ENCODE peak calls at places on chromosomes 2 and 18, in eight cellular contexts. O is HFF-Myc, F is fibroblast of mammary gland, B is astrocyte of the spinal cord, T is kidney, W is T-cell, P is Kasumi-1, Z is NCI-H1105 treated with DMSO at 0.1 percent for 48 hours. L is an unnamed sample.
A peak's percentile ranks its signal among the peaks of the same experiment; 100 is the strongest.

GRCh38 chr18:11259421-11259820 is 110.1 kb upstream of the PIEZO2 start:
- DNase-seq in B (no peak), F (no peak), O (no peak), Z (no peak), P (no peak), T (no peak), W (no peak), L (no peak)

GRCh38 chr2:120036145-120036544 is 23.3 kb downstream of the EPB41L5 start:
- DNase-seq in F (peak; percentile 31), O (no peak), Z (no peak), W (no peak), P (no peak), B (no peak), T (no peak), L (no peak)

GRCh38 chr2:64996914-64997313 is 7.7 kb downstream of the SLC1A4 start:
- DNase-seq in F (no peak), P (no peak), T (no peak), O (no peak), Z (no peak), W (no peak), B (no peak), L (no peak)

GRCh38 chr18:36493349-36494281 is 196.1 kb downstream of the FHOD3 start:
- DNase-seq in Z (peak; percentile 79), F (peak; percentile 62), W (no peak), P (no peak), O (no peak), T (no peak), B (peak; percentile 30), L (peak; percentile 76)

GRCh38 chr2:160651416-160652200 is 158.0 kb upstream of the RBMS1 start:
- DNase-seq in T (no peak), O (no peak), W (no peak), Z (no peak), P (no peak), B (peak; percentile 13), F (peak; percentile 79), L (no peak)

GRCh38 chr2:70714141-70714905 is 53.7 kb downstream of the ADD2 start:
- DNase-seq in T (no peak), B (no peak), P (no peak), O (no peak), F (no peak), W (no peak), Z (no peak), L (no peak)

GRCh38 chr18:76670564-76671288 is 151.6 kb upstream of the ZNF236 start:
- DNase-seq in F (no peak), T (no peak), Z (no peak), W (no peak), B (no peak), P (no peak), O (no peak), L (no peak)

GRCh38 chr2:96856776-96857673 is 791 bp downstream of the ANKRD39 start:
- DNase-seq in B (no peak), O (no peak), W (no peak), T (peak; percentile 26), P (peak; percentile 18), F (peak; percentile 40), Z (peak; percentile 58), L (peak; percentile 79)

GRCh38 chr2:239866778-239867177 is 158.4 kb downstream of the NDUFA10 start:
- DNase-seq in W (no peak), O (no peak), Z (no peak), P (no peak), T (no peak), F (no peak), B (no peak), L (no peak)

GRCh38 chr2:237863659-237864029 is 4.2 kb downstream of the RAMP1 start:
- DNase-seq in W (no peak), B (no peak), T (no peak), O (no peak), Z (no peak), P (no peak), F (no peak), L (no peak)

GRCh38 chr2:98907966-98908905 is 27.8 kb downstream of the CRACDL start:
- DNase-seq in O (no peak), T (peak; percentile 18), W (no peak), P (no peak), B (no peak), F (no peak), Z (peak; percentile 78), L (peak; percentile 68)

GRCh38 chr2:240935101-240935876 is 29.2 kb downstream of the CROCC2 start:
- DNase-seq in F (no peak), T (peak; percentile 66), P (no peak), Z (no peak), O (no peak), B (no peak), W (no peak), L (no peak)

GRCh38 chr2:238916875-238917590 is 69.1 kb downstream of the TWIST2 start:
- DNase-seq in T (peak; percentile 63), P (no peak), O (no peak), W (no peak), B (no peak), Z (no peak), F (no peak), L (no peak)

GRCh38 chr18:9968081-9968848 is 54.4 kb downstream of the VAPA start:
- DNase-seq in B (no peak), P (no peak), W (no peak), O (no peak), Z (no peak), F (no peak), T (no peak), L (no peak)

GRCh38 chr2:239729681-239730566 is 295.2 kb downstream of the NDUFA10 start:
- DNase-seq in F (no peak), B (no peak), O (no peak), W (no peak), T (peak; percentile 61), Z (no peak), P (no peak), L (no peak)

GRCh38 chr2:128641421-128642095 is 322.9 kb upstream of the HS6ST1 start:
- DNase-seq in W (no peak), B (no peak), P (no peak), T (peak; percentile 34), F (no peak), Z (no peak), O (no peak), L (no peak)

GRCh38 chr2:186575302-186575701 is 14.6 kb upstream of the ITGAV start:
- DNase-seq in O (peak; percentile 97), W (no peak), Z (no peak), T (no peak), B (peak; percentile 99), F (peak; percentile 99), P (peak; percentile 98), L (no peak)

GRCh38 chr2:95062716-95063400 is 37.4 kb downstream of the MAL start:
- DNase-seq in W (no peak), O (no peak), P (no peak), Z (peak; percentile 3), F (no peak), T (no peak), B (no peak), L (no peak)

GRCh38 chr2:200467806-200468686 is 41.8 kb downstream of the KCTD18 start:
- DNase-seq in P (no peak), W (peak; percentile 12), B (no peak), O (no peak), T (no peak), Z (no peak), F (no peak), L (no peak)

GRCh38 chr2:121648206-121648605 is 1.1 kb downstream of the CLASP1 start:
- DNase-seq in W (no peak), T (no peak), Z (peak; percentile 4), O (no peak), P (no peak), B (no peak), F (peak; percentile 44), L (peak; percentile 63)

GRCh38 chr18:48319796-48320638 is 89.2 kb downstream of the ZBTB7C start:
- DNase-seq in T (peak; percentile 27), F (peak; percentile 16), P (no peak), O (no peak), W (no peak), Z (peak; percentile 87), B (no peak), L (no peak)

GRCh38 chr2:98175811-98176210 is 88.8 kb downstream of the VWA3B start:
- DNase-seq in T (no peak), P (no peak), B (no peak), F (no peak), W (no peak), Z (no peak), O (no peak), L (peak; percentile 78)

GRCh38 chr2:150549381-150549780 is 61.9 kb upstream of the RND3 start:
- DNase-seq in O (no peak), T (no peak), B (no peak), F (no peak), W (no peak), Z (peak; percentile 29), P (no peak), L (no peak)

GRCh38 chr2:75321558-75321957 is 122.2 kb upstream of the TACR1 start:
- DNase-seq in F (no peak), Z (no peak), B (no peak), P (no peak), O (no peak), T (no peak), W (no peak), L (no peak)

GRCh38 chr2:47299555-47299954 is 103.4 kb upstream of the MSH2 start:
- DNase-seq in Z (no peak), W (no peak), T (no peak), P (no peak), O (no peak), B (peak; percentile 16), F (peak; percentile 86), L (no peak)

GRCh38 chr2:53289309-53290006 is 478.1 kb upstream of the CHAC2 start:
- DNase-seq in W (no peak), P (no peak), F (peak; percentile 2), Z (no peak), B (no peak), O (no peak), T (no peak), L (no peak)

GRCh38 chr2:121707920-121708361 is 28.7 kb downstream of the NIFK start:
- DNase-seq in T (peak; percentile 82), W (no peak), B (peak; percentile 17), Z (no peak), P (no peak), F (no peak), O (no peak), L (no peak)

GRCh38 chr2:156098506-156098905 is 234.0 kb downstream of the NR4A2 start:
- DNase-seq in W (no peak), B (no peak), Z (no peak), F (no peak), O (no peak), P (no peak), T (no peak), L (no peak)

GRCh38 chr2:61707984-61708852 is 145.6 kb downstream of the FAM161A start:
- DNase-seq in B (peak; percentile 16), P (no peak), W (no peak), Z (peak; percentile 78), F (peak; percentile 31), T (no peak), O (peak; percentile 10), L (no peak)

GRCh38 chr2:219279916-219280516 is 850 bp downstream of the DNAJB2 start:
- DNase-seq in Z (no peak), B (no peak), T (peak; percentile 70), W (no peak), P (no peak), F (no peak), O (no peak), L (no peak)

GRCh38 chr2:204258900-204259299 is 286.4 kb upstream of the PARD3B start:
- DNase-seq in F (no peak), Z (no peak), T (no peak), B (no peak), P (no peak), W (no peak), O (no peak), L (no peak)

GRCh38 chr2:135587958-135588357 is 56.7 kb downstream of the R3HDM1 start:
- DNase-seq in W (no peak), F (no peak), T (no peak), P (no peak), Z (no peak), B (no peak), O (no peak), L (no peak)

GRCh38 chr2:162908567-162908966 is 70.0 kb upstream of the KCNH7 start:
- DNase-seq in W (no peak), Z (no peak), T (no peak), B (no peak), P (no peak), O (no peak), F (no peak), L (no peak)

GRCh38 chr18:47204908-47205522 is 28.9 kb upstream of the IER3IP1 start:
- DNase-seq in T (no peak), B (peak; percentile 30), O (no peak), W (peak; percentile 24), F (peak; percentile 42), P (peak; percentile 72), Z (peak; percentile 56), L (peak; percentile 85)